ENCODE peak calls at places on chromosome 22, in seven cellular contexts. O is fibroblast of lung, F is osteoblast, I is neuronal stem cell, E is neural progenitor cell, T is astrocyte, N is PC-3. Z is an unnamed sample. For H3K9me3, the result is how much of the 10 kb centered on the place peaks cover.

GRCh38 chr22:41589260-41589600 is 410 bp downstream of the PMM1 start:
- DNase-seq in O (peak), E (peak), T (no peak), I (peak), F (peak), N (no peak), Z (peak)

GRCh38 chr22:36297568-36297967 is 44.6 kb downstream of the APOL1 start:
- DNase-seq in F (no peak), N (no peak), O (no peak), T (no peak), I (no peak), E (no peak), Z (no peak)

GRCh38 chr22:40741116-40741515 is 61.8 kb downstream of the MCHR1 start:
- DNase-seq in O (no peak), E (no peak), F (no peak), I (no peak), T (no peak), N (no peak), Z (no peak)

GRCh38 chr22:25368271-25368670 is 148.8 kb downstream of the CRYBB2 start:
- DNase-seq in O (peak), F (peak), I (no peak), T (peak), N (peak), E (no peak), Z (no peak)

GRCh38 chr22:24938741-24939341 is 7.7 kb downstream of the LHFPL7 start:
- DNase-seq in F (peak), O (peak), T (no peak), I (no peak), N (peak), E (peak), Z (peak)

GRCh38 chr22:42642801-42643631 is 2.6 kb upstream of the ATP5MGL start:
- DNase-seq in N (no peak), E (peak), T (no peak), F (peak), O (no peak), I (no peak), Z (no peak)

GRCh38 chr22:45319319-45319675 is 9.6 kb downstream of the FAM118A start:
- DNase-seq in T (peak), O (peak), I (no peak), E (peak), N (no peak), F (no peak), Z (no peak)

GRCh38 chr22:23075525-23076216 is 5.4 kb downstream of the GNAZ start:
- DNase-seq in O (no peak), E (no peak), N (no peak), I (no peak), F (peak), T (no peak), Z (no peak)

GRCh38 chr22:24486501-24486921 is 8.6 kb upstream of the UPB1 start:
- DNase-seq in E (no peak), O (peak), N (peak), F (peak), T (peak), I (no peak), Z (peak)

GRCh38 chr22:37505989-37506388 is 13.2 kb downstream of the CARD10 start:
- DNase-seq in F (peak), T (no peak), O (no peak), I (no peak), E (no peak), N (no peak), Z (no peak)

GRCh38 chr22:36386900-36387663 is 685 bp downstream of the MYH9 start:
- DNase-seq in E (peak), F (peak), I (no peak), N (no peak), O (peak), T (no peak), Z (no peak)

GRCh38 chr22:37244114-37244921 is at the start of gene RAC2:
- DNase-seq in I (no peak), T (peak), F (peak), O (peak), E (peak), N (peak), Z (peak)

GRCh38 chr22:50071432-50072166 is 13.5 kb upstream of the TTLL8 start:
- DNase-seq in I (no peak), O (no peak), N (peak), F (peak), E (no peak), T (no peak), Z (peak)

GRCh38 chr22:45207981-45208664 is 32.6 kb downstream of the KIAA0930 start:
- DNase-seq in I (no peak), E (no peak), O (peak), T (peak), N (peak), F (peak), Z (peak)

GRCh38 chr22:19085233-19086043 is 36.8 kb downstream of the DGCR2 start:
- DNase-seq in F (peak), O (peak), N (peak), E (no peak), T (no peak), I (no peak), Z (peak)

GRCh38 chr22:33401291-33401690 is 343.1 kb upstream of the SYN3 start:
- DNase-seq in T (peak), O (peak), N (peak), E (no peak), F (peak), I (no peak), Z (peak)

GRCh38 chr22:41517172-41518047 is 26.9 kb downstream of the POLR3H start:
- DNase-seq in F (peak), T (no peak), E (peak), O (no peak), N (peak), I (peak), Z (peak)

GRCh38 chr22:21067901-21068680 is 22.3 kb downstream of the LRRC74B start:
- DNase-seq in O (no peak), I (no peak), N (no peak), F (peak), E (no peak), T (no peak), Z (no peak)

GRCh38 chr22:44195189-44195871 is 14.6 kb downstream of the PARVG start:
- DNase-seq in F (no peak), I (no peak), E (no peak), T (no peak), N (no peak), O (no peak), Z (no peak)
- H3K4me2 ChIP-seq in F (no peak), I (no peak), E (no peak), T (no peak), N (no peak), O (no peak), Z (no peak)

DNA sequence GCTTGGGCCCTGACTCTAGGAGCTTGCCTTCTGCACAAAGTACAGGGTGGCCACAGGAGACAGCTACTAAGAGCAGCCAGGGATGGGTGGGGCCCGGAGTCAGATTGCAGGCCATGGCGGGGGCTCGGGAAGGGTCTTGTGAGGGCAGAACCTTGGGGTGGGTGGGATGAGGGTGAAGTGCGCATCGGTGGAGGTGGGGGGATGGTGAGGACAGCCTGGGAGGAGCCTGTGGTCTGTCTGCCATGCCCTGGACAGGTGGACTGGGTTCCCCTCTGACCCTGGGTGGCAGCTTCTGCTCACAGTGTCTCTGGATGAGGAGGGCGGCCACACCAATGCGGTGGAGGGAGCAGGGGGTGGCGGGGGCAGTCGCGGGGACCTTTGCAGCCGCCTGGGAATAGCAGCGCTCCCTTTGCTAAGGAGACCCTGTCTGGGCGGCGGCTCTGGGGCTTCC is 288.2 kb downstream of the TBC1D22A start:
- DNase-seq in T (no peak), N (no peak), E (no peak), F (no peak), I (no peak), O (no peak), Z (no peak)
- H3K4me3 ChIP-seq in T (no peak), N (no peak), E (no peak), F (no peak), I (no peak), O (no peak), Z (no peak)

DNA sequence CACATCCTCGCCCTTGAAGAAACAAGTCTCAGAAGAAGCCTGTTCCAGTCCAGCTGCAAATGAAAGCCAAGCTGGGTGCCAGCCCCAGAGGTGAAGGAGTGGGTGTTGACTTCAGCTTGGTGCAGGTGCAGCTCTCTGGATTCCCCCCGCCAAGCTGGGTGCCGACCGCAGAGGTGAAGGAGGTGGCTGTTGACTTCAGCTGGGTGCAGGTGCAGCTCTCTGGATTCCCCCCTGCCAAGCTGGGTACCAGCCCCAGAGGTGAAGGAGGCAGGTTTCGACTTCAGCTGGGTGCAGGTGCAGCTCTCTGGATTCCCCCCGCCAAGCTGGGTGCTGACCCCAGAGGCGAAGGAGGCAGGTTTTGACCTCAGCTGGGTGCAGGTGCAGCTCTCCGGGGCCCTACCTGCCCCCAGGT is 1234.0 kb downstream of the TBC1D22A start:
- DNase-seq in O (no peak), F (no peak), T (no peak), E (no peak), N (no peak), I (no peak), Z (no peak)
- H3K9me3 ChIP-seq in O (under half), F (under half), T (under half), E (under half), N (under half), I (under half), Z (under half)

DNA sequence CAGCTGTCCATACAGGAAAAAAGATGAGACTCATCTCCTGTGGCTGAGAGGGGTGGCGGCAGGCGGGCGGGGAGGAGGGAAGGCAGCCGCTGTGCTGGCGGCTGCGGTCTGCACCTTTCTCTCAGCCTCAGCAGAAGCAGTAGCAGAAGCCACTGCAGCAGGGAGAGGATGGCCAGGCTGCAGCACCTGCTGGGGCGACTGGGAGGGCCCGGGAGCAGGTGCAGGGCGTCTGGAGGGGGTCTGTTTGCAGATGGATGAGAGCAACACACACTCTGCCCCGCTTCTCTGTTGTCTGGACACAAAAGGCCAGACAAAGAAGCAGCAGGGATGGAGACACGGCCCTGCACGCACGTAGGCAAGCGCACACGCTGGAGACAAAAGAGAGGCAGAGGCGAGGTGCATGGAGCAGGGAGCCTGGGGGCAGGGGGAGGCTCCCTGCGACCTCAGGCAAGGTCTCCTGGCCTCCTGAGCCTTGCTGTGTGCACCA is 9.3 kb upstream of the MIAT start:
- DNase-seq in O (no peak), I (peak), T (no peak), N (no peak), F (no peak), E (peak), Z (no peak)
- H3K4me2 ChIP-seq in O (no peak), I (peak), T (no peak), N (no peak), F (no peak), E (peak), Z (no peak)

DNA sequence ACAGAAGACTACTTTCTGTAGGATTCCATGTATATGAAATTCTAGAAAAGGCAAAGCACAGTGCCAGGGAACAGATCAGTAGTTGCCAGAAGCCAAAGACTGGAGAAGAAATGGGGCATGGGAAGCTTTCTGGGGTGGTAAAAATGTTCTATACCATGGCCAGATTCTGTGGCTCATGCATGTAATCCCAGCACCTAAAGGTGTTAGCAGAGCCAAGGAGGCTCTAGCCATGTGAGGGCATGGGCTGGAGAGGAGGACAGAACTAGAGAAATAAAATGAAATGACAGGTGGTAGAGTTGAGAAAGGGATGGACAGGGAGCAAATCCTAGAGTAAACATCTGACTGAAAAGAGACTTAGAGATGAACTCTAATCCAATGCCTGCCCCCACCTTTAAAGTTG is 26.9 kb upstream of the HMGXB4 start:
- DNase-seq in O (no peak), T (no peak), F (no peak), N (no peak), E (no peak), I (no peak), Z (no peak)
- H3K4me3 ChIP-seq in O (no peak), T (no peak), F (peak), N (peak), E (no peak), I (no peak), Z (no peak)

GRCh38 chr22:47423266-47423665 is 660.8 kb downstream of the TBC1D22A start:
- DNase-seq in F (no peak), E (no peak), T (no peak), N (no peak), O (no peak), I (no peak), Z (no peak)
- H3K9me3 ChIP-seq in F (under half), E (under half), T (under half), N (under half), O (under half), I (under half), Z (under half)

GRCh38 chr22:30266445-30267381 is at the start of gene OSM:
- DNase-seq in O (no peak), F (peak), T (no peak), N (no peak), E (no peak), I (no peak), Z (no peak)

GRCh38 chr22:30262917-30263741 is 3.5 kb downstream of the OSM start:
- DNase-seq in I (peak), N (peak), O (peak), T (no peak), E (peak), F (peak), Z (no peak)

GRCh38 chr22:30265851-30266444 is 703 bp downstream of the OSM start:
- DNase-seq in N (no peak), I (no peak), T (no peak), O (no peak), E (no peak), F (peak), Z (no peak)

GRCh38 chr22:30263883-30264282 is 2.8 kb downstream of the OSM start:
- DNase-seq in N (no peak), F (peak), T (no peak), I (no peak), E (no peak), O (no peak), Z (no peak)

GRCh38 chr22:30265131-30265720 is 1.4 kb downstream of the OSM start:
- DNase-seq in F (peak), E (no peak), I (no peak), N (no peak), O (no peak), T (no peak), Z (no peak)
- H3K4me2 ChIP-seq in F (no peak), E (no peak), I (no peak), N (no peak), O (no peak), T (no peak), Z (no peak)

DNA sequence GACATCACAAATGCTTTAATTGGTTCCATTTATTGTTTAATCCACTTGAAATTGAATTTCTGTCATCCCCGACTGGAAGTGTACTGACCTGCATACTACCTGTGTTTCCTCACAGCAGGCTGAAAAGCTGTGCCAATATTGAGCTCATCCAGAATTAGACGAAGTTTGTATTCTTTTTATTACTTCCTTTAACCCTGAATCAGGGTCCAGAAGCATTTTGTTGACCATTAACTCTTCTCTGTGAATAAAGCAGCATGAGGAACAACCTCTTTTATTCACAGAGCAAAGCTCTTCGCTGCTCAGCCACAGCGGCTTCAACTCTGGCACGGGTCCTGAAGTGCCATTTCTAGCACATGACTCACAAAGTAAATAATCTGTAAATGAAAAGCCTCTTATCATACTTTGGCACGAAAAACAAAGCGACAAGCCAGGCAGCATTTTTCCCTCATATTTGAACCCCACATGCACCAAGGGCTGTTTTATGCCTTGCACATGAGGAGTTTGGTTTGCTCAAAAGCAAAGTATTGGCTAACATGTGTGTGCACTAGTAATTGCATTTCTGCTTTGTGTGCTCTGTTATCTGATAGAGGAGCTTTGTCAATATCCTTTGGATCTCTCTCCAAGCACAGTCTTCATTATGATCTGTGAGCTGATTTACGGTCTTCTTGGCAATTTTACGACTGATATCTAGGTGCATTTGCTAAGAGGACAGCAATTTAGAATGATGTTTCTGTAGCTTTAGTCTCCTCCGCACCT is 33.0 kb upstream of the APOBEC3A start:
- DNase-seq in T (peak), O (peak), E (no peak), F (peak), I (no peak), N (peak), Z (peak)
- H3K4me3 ChIP-seq in T (peak), O (peak), E (no peak), F (peak), I (no peak), N (peak), Z (peak)

Z was measured in mammary epithelial cell.